ENCODE peak calls at places on chromosomes 5 and 9, in ten cellular contexts. K is esophagus squamous epithelium, U is uterus, A is body of pancreas, W is prostate gland, Q is suprapubic skin, J is IMR-90, B is heart left ventricle, Y is spleen, X is stomach. D is an unnamed sample.

GRCh38 chr5:167916706-167917105 is 374.7 kb upstream of the WWC1 start:
- DNase-seq in K (no peak), U (no peak), A (peak), W (no peak), Q (no peak), J (peak), B (peak), Y (no peak), X (no peak), D (peak)

GRCh38 chr5:133806847-133807246 is 161.6 kb downstream of the C5orf15 start:
- DNase-seq in K (no peak), U (no peak), A (no peak), W (no peak), Q (no peak), J (no peak), B (no peak), Y (no peak), X (no peak), D (no peak)

GRCh38 chr5:57486206-57486605 is 3.6 kb upstream of the ACTBL2 start:
- DNase-seq in K (no peak), U (no peak), A (no peak), W (no peak), Q (no peak), J (peak), B (no peak), Y (no peak), X (no peak), D (no peak)

GRCh38 chr9:106860731-106861584 is 2.0 kb upstream of the ZNF462 start:
- DNase-seq in K (no peak), U (peak), A (peak), W (peak), Q (no peak), J (peak), B (no peak), Y (no peak), X (no peak), D (peak)

GRCh38 chr9:135669616-135670285 is 6.6 kb downstream of the LCN9 start:
- DNase-seq in K (no peak), U (no peak), A (no peak), W (no peak), Q (peak), J (no peak), B (no peak), Y (peak), X (no peak), D (no peak)

GRCh38 chr9:82797539-82797938 is 265.4 kb downstream of the RASEF start:
- DNase-seq in K (no peak), U (no peak), A (peak), W (no peak), Q (no peak), J (no peak), B (peak), Y (no peak), X (peak), D (peak)

GRCh38 chr9:76980566-76980965 is 38.9 kb upstream of the FOXB2 start:
- DNase-seq in K (no peak), U (no peak), A (no peak), W (no peak), Q (no peak), J (no peak), B (no peak), Y (no peak), X (no peak), D (no peak)

GRCh38 chr5:78720234-78720985 is 71.8 kb upstream of the LHFPL2 start:
- DNase-seq in K (no peak), U (no peak), A (no peak), W (no peak), Q (no peak), J (no peak), B (no peak), Y (no peak), X (peak), D (peak)

GRCh38 chr5:80654054-80654390 is 430 bp upstream of the MSH3 start:
- DNase-seq in K (no peak), U (no peak), A (no peak), W (no peak), Q (no peak), J (no peak), B (peak), Y (no peak), X (no peak), D (peak)

GRCh38 chr9:1832960-1833359 is 182.2 kb upstream of the SMARCA2 start:
- DNase-seq in K (no peak), U (no peak), A (no peak), W (no peak), Q (no peak), J (no peak), B (no peak), Y (no peak), X (no peak), D (no peak)

GRCh38 chr5:173808079-173808808 is 79.9 kb upstream of the CPEB4 start:
- DNase-seq in K (no peak), U (no peak), A (no peak), W (no peak), Q (no peak), J (no peak), B (no peak), Y (no peak), X (no peak), D (no peak)

GRCh38 chr5:39539470-39539869 is 114.7 kb upstream of the DAB2 start:
- DNase-seq in K (no peak), U (no peak), A (no peak), W (no peak), Q (no peak), J (no peak), B (no peak), Y (no peak), X (no peak), D (no peak)

GRCh38 chr5:67537439-67538342 is 341.1 kb upstream of the CD180 start:
- DNase-seq in K (no peak), U (no peak), A (no peak), W (no peak), Q (no peak), J (no peak), B (no peak), Y (no peak), X (no peak), D (no peak)

GRCh38 chr5:110753620-110754019 is 14.8 kb downstream of the SLC25A46 start:
- DNase-seq in K (no peak), U (no peak), A (no peak), W (no peak), Q (no peak), J (no peak), B (no peak), Y (no peak), X (no peak), D (no peak)

GRCh38 chr5:92544042-92544441 is 1037.0 kb downstream of the NR2F1-AS1 start:
- DNase-seq in K (no peak), U (no peak), A (no peak), W (no peak), Q (no peak), J (no peak), B (no peak), Y (no peak), X (no peak), D (no peak)

GRCh38 chr5:137613554-137614265 is 114.6 kb upstream of the SPOCK1 start:
- DNase-seq in K (no peak), U (no peak), A (no peak), W (no peak), Q (no peak), J (peak), B (no peak), Y (no peak), X (no peak), D (no peak)

GRCh38 chr9:72476617-72477375 is 44.6 kb upstream of the TMC1 start:
- DNase-seq in K (no peak), U (no peak), A (peak), W (peak), Q (no peak), J (peak), B (no peak), Y (no peak), X (peak), D (peak)

GRCh38 chr5:141641634-141642278 is 5.0 kb downstream of the RELL2 start:
- DNase-seq in K (no peak), U (no peak), A (no peak), W (no peak), Q (no peak), J (peak), B (no peak), Y (no peak), X (no peak), D (no peak)

GRCh38 chr9:130636648-130637020 is 27.8 kb upstream of the PRDM12 start:
- DNase-seq in K (no peak), U (no peak), A (no peak), W (no peak), Q (no peak), J (no peak), B (no peak), Y (peak), X (no peak), D (no peak)

GRCh38 chr5:18745988-18746615 is 1111.8 kb downstream of the TAF11L14 start:
- DNase-seq in K (no peak), U (no peak), A (no peak), W (no peak), Q (no peak), J (no peak), B (no peak), Y (peak), X (no peak), D (peak)

GRCh38 chr5:6937675-6938074 is 224.4 kb downstream of the TENT4A start:
- DNase-seq in K (no peak), U (no peak), A (no peak), W (no peak), Q (no peak), J (no peak), B (no peak), Y (no peak), X (no peak), D (no peak)

GRCh38 chr5:168359820-168360460 is 68.5 kb downstream of the WWC1 start:
- DNase-seq in K (no peak), U (no peak), A (no peak), W (no peak), Q (no peak), J (no peak), B (no peak), Y (no peak), X (no peak), D (no peak)

GRCh38 chr5:135991381-135991907 is 36.7 kb upstream of the LECT2 start:
- DNase-seq in K (no peak), U (no peak), A (no peak), W (no peak), Q (no peak), J (no peak), B (no peak), Y (no peak), X (no peak), D (no peak)

GRCh38 chr9:127140842-127141675 is 18.6 kb upstream of the ANGPTL2 start:
- DNase-seq in K (no peak), U (no peak), A (no peak), W (no peak), Q (peak), J (no peak), B (peak), Y (peak), X (peak), D (no peak)

GRCh38 chr5:34674226-34674625 is 18.1 kb downstream of the RAI14 start:
- DNase-seq in K (no peak), U (no peak), A (no peak), W (no peak), Q (no peak), J (peak), B (no peak), Y (no peak), X (no peak), D (no peak)

GRCh38 chr9:98201749-98202148 is 9.3 kb upstream of the CORO2A start:
- DNase-seq in K (no peak), U (no peak), A (no peak), W (no peak), Q (no peak), J (no peak), B (no peak), Y (no peak), X (no peak), D (no peak)

GRCh38 chr9:126565336-126566128 is 48.2 kb upstream of the LMX1B start:
- DNase-seq in K (no peak), U (no peak), A (no peak), W (no peak), Q (no peak), J (no peak), B (no peak), Y (peak), X (no peak), D (no peak)

GRCh38 chr5:83922699-83923098 is 202.0 kb upstream of the HAPLN1 start:
- DNase-seq in K (no peak), U (no peak), A (no peak), W (no peak), Q (no peak), J (no peak), B (no peak), Y (no peak), X (no peak), D (no peak)

GRCh38 chr5:122313001-122313402 is 965 bp downstream of the SNCAIP start:
- DNase-seq in K (no peak), U (peak), A (no peak), W (peak), Q (no peak), J (peak), B (no peak), Y (no peak), X (no peak), D (no peak)

GRCh38 chr9:95003694-95004451 is 277.4 kb downstream of the AOPEP start:
- DNase-seq in K (no peak), U (peak), A (peak), W (peak), Q (no peak), J (peak), B (peak), Y (no peak), X (peak), D (peak)

GRCh38 chr9:12956805-12957204 is 182.0 kb downstream of the LURAP1L start:
- DNase-seq in K (no peak), U (no peak), A (no peak), W (no peak), Q (no peak), J (no peak), B (no peak), Y (no peak), X (no peak), D (no peak)

GRCh38 chr5:124395287-124395686 is 351.2 kb downstream of the ZNF608 start:
- DNase-seq in K (no peak), U (no peak), A (no peak), W (no peak), Q (no peak), J (no peak), B (no peak), Y (no peak), X (no peak), D (no peak)

GRCh38 chr5:68884893-68885292 is 208.9 kb upstream of the SLC30A5 start:
- DNase-seq in K (no peak), U (no peak), A (no peak), W (no peak), Q (no peak), J (no peak), B (no peak), Y (no peak), X (no peak), D (no peak)

GRCh38 chr5:172834570-172835245 is 657 bp downstream of the ERGIC1 start:
- DNase-seq in K (no peak), U (no peak), A (peak), W (no peak), Q (no peak), J (no peak), B (no peak), Y (peak), X (no peak), D (peak)

GRCh38 chr5:84383816-84384603 is 670 bp downstream of the EDIL3 start:
- DNase-seq in K (no peak), U (peak), A (no peak), W (no peak), Q (peak), J (peak), B (peak), Y (peak), X (no peak), D (peak)

GRCh38 chr5:76498328-76498727 is 95.2 kb downstream of the IQGAP2 start:
- DNase-seq in K (no peak), U (no peak), A (no peak), W (no peak), Q (no peak), J (no peak), B (no peak), Y (no peak), X (no peak), D (no peak)

GRCh38 chr5:157912621-157913325 is 53.8 kb upstream of the CLINT1 start:
- DNase-seq in K (no peak), U (no peak), A (peak), W (peak), Q (no peak), J (no peak), B (no peak), Y (no peak), X (peak), D (peak)

DNA sequence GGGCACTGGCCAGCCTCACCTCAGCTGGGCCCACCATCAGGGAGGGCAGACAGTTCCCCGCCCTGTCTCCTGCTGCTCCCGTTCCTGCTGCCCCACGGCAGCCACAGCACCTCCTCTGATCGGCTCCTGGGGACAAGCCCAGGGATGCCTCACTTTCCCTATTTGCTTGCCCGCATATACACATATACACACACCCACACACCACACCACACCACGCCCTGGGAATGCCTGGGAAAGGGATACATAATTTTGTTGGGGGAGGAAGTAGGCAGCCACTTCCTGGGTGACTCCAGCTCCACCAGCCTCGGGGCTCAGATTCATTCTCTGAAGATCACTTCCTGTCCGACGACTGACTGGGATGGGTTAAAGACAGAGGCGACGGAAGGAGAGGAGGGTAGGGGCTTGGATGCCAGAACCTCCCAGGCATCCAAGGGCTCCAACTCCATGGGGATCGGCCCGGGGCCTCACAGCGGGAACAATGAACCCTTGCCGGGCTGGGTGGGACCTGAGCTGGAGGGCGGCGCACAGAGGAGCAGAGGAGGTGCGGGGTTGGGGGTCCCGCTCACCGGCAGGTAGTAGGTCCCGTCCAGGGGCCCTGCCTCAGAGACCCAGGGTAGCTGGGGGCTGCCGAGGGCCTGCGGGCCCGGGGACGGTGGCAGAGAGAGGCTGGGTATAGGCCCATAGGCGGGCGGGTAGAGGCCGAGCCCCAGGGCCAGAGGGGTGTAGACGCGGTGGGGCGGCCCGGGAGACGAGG is 2.0 kb upstream of the MZB1 start:
- DNase-seq in K (no peak), U (no peak), A (no peak), W (no peak), Q (no peak), J (peak), B (no peak), Y (no peak), X (no peak), D (peak)
- TF ChIP-seq POLR2A in K (no peak), U (no peak), A (no peak), W (no peak), Q (no peak), J (no peak), B (no peak), Y (no peak), X (no peak), D (peak)

DNA sequence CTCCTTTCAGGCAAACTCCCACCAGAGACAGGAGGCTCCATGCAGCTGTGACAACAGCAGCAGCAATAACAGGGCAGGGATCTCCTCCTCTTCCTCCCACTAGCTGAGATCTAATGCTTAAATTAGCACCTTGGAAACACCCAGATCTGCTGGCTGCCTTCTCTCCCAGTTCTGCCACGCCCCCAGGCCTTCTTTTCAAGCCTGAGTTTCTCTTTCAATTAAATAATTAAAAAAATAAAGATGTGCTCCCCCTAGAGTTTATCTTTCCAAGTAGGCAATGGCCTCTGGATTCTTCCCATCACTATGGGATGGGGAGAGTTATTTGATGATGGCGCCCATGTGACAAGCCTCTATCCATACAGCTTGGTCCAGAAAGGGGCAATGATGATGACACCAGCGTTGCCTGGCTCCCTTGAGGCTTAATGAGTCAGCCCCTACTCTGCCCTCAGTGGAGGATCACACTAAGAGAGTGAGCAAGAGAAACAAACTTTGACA is 3.8 kb downstream of the FAM219A start:
- DNase-seq in K (no peak), U (no peak), A (no peak), W (no peak), Q (no peak), J (peak), B (peak), Y (no peak), X (no peak), D (no peak)
- TF ChIP-seq CTCF in K (no peak), U (no peak), A (no peak), W (no peak), Q (no peak), J (no peak), B (no peak), Y (no peak), X (no peak), D (no peak)

DNA sequence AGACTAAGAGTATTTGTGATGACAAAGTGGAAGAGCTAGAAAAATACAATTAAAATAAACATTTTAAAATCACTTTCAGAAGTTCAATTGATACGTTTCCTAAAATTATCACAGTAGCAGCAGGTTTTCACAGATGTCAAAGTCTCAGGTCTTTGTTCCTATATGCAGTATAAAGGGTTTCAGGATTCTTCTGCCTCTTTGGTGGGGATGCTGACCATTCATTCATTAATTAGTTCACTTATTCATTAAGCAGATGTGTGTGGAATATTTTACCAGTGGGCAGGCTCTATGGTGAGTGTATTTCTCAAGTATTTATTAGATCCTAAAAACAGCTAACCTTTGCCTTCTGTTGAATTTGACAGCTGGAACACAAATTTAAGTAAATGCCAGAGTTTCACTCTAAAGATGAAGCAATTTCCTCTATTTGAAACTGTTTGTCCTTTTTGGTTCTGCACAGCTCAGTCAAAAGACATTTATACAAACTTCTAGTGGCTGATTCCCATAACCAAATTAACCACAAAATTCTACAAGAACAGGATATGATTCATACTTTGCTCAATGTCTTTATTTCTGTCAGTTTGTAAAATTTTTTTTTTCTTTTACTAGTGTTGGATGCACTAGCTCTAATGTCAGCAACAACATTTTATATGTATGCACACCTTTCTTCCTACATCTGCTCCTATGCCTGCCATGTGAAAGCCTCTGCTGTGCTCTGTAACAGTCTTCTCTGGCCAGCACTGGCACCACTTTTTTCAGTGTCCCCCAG is 75.9 kb upstream of the PRR16 start:
- DNase-seq in K (no peak), U (no peak), A (no peak), W (no peak), Q (no peak), J (peak), B (no peak), Y (no peak), X (no peak), D (no peak)
- H3K27ac ChIP-seq in K (no peak), U (peak), A (no peak), W (no peak), Q (peak), J (peak), B (no peak), Y (peak), X (peak), D (peak)

GRCh38 chr5:95958308-95959014 is 3.2 kb downstream of the ELL2 start:
- DNase-seq in K (no peak), U (no peak), A (peak), W (peak), Q (no peak), J (peak), B (no peak), Y (no peak), X (peak), D (peak)

GRCh38 chr5:95961617-95962474 is at the start of gene ELL2:
- DNase-seq in K (peak), U (peak), A (peak), W (peak), Q (peak), J (peak), B (peak), Y (peak), X (peak), D (peak)

GRCh38 chr5:95959051-95959963 is 2.3 kb downstream of the ELL2 start:
- DNase-seq in K (no peak), U (no peak), A (no peak), W (no peak), Q (no peak), J (peak), B (no peak), Y (no peak), X (no peak), D (peak)

GRCh38 chr5:95960802-95961616 is 642 bp downstream of the ELL2 start:
- DNase-seq in K (peak), U (peak), A (peak), W (peak), Q (peak), J (peak), B (peak), Y (peak), X (peak), D (peak)

GRCh38 chr5:95959964-95960801 is 1.5 kb downstream of the ELL2 start:
- DNase-seq in K (no peak), U (no peak), A (peak), W (no peak), Q (peak), J (peak), B (no peak), Y (no peak), X (no peak), D (peak)
- TF ChIP-seq POLR2A in K (no peak), U (no peak), A (peak), W (no peak), Q (no peak), J (no peak), B (no peak), Y (no peak), X (no peak), D (no peak)

GRCh38 chr5:73152411-73153388 is 20.3 kb upstream of the TMEM174 start:
- DNase-seq in K (no peak), U (no peak), A (no peak), W (no peak), Q (no peak), J (no peak), B (no peak), Y (no peak), X (no peak), D (no peak)
- TF ChIP-seq CTCF in K (no peak), U (no peak), A (no peak), W (no peak), Q (no peak), J (no peak), B (no peak), Y (no peak), X (no peak), D (no peak)

D was measured in transverse colon.